ENCODE peak calls at places on chromosomes 5 and 9, in four cellular contexts. C is tibial nerve, F is heart left ventricle, M is Peyer's patch. R is an unnamed sample. For H3K4me1, the result is how much of the 10 kb centered on the place peaks cover.

GRCh38 chr9:101635473-101635872 is 40.7 kb upstream of the PPP3R2 start:
- DNase-seq in M (no peak), C (no peak), F (no peak), R (no peak)

GRCh38 chr5:180390441-180391190 is 37.5 kb upstream of the GFPT2 start:
- DNase-seq in C (no peak), F (no peak), M (no peak), R (no peak)

GRCh38 chr5:76716456-76717157 is 681 bp downstream of the F2R start:
- DNase-seq in F (peak), M (peak), C (no peak), R (no peak)

GRCh38 chr9:110047232-110047954 is 160.6 kb downstream of the C9orf152 start:
- DNase-seq in M (no peak), F (no peak), C (no peak), R (no peak)

GRCh38 chr9:83346655-83347393 is 191.4 kb downstream of the FRMD3 start:
- DNase-seq in C (no peak), M (no peak), F (no peak), R (peak)

GRCh38 chr9:77021289-77021927 is 2.0 kb downstream of the FOXB2 start:
- DNase-seq in M (no peak), C (no peak), F (no peak), R (no peak)

GRCh38 chr9:103037508-103038477 is 42.7 kb downstream of the CYLC2 start:
- DNase-seq in M (no peak), C (no peak), F (no peak), R (no peak)

GRCh38 chr9:5502553-5502952 is 7.8 kb upstream of the PDCD1LG2 start:
- DNase-seq in F (no peak), M (no peak), C (no peak), R (no peak)

GRCh38 chr5:135609981-135610380 is 31.2 kb upstream of the CXCL14 start:
- DNase-seq in M (no peak), F (no peak), C (no peak), R (no peak)

GRCh38 chr5:14144586-14145355 is 1.6 kb downstream of the TRIO start:
- DNase-seq in C (peak), F (peak), M (peak), R (peak)

GRCh38 chr5:31197183-31197582 is 3.7 kb downstream of the CDH6 start:
- DNase-seq in M (no peak), C (no peak), F (no peak), R (no peak)

GRCh38 chr5:54090495-54091084 is 219.8 kb downstream of the ARL15 start:
- DNase-seq in F (no peak), C (no peak), M (no peak), R (no peak)

GRCh38 chr5:76867827-76868693 is 18.2 kb downstream of the S100Z start:
- DNase-seq in M (peak), F (peak), C (peak), R (peak)

GRCh38 chr9:20394928-20395327 is 227.4 kb downstream of the MLLT3 start:
- DNase-seq in F (no peak), C (no peak), M (no peak), R (no peak)

GRCh38 chr9:87275039-87275725 is 222.5 kb upstream of the DAPK1 start:
- DNase-seq in C (no peak), M (no peak), F (no peak), R (no peak)

GRCh38 chr9:87278971-87279731 is 218.5 kb upstream of the DAPK1 start:
- DNase-seq in F (no peak), M (no peak), C (no peak), R (no peak)

GRCh38 chr9:87277346-87277745 is 220.3 kb upstream of the DAPK1 start:
- DNase-seq in M (no peak), C (no peak), F (no peak), R (no peak)

GRCh38 chr9:87276851-87277251 is 220.8 kb upstream of the DAPK1 start:
- DNase-seq in C (no peak), F (no peak), M (no peak), R (no peak)

DNA sequence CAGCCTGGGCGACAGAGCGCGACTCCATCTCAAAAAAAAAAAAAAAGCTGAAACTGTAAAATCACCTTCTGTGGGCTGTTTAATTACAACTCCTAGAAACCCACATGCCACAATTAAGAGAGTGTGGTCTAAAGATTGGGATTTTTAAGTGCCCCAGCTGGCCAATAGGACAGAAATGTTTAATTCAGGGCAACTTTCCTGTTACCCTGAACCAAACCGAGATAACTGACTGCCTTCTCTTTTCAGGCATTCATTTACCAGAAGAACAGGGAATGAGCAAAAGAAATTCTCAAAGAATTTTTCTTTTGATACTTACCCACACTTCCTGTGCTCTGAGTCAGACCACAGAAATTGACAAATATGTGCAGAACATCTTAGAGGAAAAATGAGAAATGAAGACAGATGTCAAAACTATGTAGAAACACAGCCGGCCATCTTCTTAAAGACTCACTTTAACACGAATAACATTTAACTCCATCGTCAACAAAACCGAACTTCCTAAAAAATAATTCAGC is 221.3 kb upstream of the DAPK1 start:
- DNase-seq in M (no peak), C (no peak), F (no peak), R (no peak)
- H3K27ac ChIP-seq in M (no peak), C (no peak), F (no peak), R (no peak)

DNA sequence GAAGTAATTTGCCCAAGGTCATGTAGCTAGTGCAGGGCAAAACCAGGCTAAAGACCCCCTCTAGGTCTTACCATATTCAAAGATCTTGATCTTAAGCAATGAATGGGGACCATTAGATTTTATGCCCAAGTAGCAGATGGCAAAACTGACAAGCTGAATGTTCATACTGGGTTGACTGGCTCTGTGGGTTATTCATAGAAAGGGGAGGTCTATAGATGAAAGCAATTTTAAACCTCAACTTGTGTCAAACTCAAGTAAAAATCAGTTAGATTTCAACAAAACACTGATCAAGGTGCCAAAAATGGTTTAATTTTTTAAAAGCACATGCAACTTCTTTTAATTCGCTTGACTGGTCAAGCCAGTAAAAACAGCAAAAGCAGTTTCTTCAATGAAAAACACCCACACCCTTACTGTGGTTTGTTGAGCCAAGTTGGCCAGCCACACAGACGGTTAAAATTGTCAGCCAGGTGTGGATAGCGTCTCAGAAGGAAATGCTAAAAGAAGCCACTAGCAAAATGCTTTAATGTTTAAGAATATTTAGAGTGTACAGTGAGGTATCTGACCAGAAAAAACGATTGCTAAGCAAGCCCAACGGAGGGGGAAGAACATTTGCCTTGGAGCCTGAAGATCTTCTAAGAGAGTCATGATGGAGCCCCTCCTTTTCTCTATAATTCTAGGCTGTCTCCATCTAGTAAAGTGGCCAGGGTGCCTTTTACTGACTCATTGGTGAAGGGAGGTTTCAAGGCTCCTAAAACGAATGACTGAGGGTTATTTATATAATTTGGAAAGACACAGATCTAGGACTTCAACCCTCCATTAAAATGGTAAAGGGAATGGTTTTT is 539.6 kb upstream of the CLINT1 start:
- DNase-seq in C (no peak), F (no peak), M (no peak), R (peak)
- H3K4me1 ChIP-seq in C (under half), F (under half), M (under half), R (under half)

GRCh38 chr5:146490089-146490843 is 25.7 kb downstream of the GPR151 start:
- DNase-seq in M (no peak), C (no peak), F (no peak), R (no peak)
- TF ChIP-seq POLR2A in M (no peak), C (no peak), F (no peak), R (no peak)

DNA sequence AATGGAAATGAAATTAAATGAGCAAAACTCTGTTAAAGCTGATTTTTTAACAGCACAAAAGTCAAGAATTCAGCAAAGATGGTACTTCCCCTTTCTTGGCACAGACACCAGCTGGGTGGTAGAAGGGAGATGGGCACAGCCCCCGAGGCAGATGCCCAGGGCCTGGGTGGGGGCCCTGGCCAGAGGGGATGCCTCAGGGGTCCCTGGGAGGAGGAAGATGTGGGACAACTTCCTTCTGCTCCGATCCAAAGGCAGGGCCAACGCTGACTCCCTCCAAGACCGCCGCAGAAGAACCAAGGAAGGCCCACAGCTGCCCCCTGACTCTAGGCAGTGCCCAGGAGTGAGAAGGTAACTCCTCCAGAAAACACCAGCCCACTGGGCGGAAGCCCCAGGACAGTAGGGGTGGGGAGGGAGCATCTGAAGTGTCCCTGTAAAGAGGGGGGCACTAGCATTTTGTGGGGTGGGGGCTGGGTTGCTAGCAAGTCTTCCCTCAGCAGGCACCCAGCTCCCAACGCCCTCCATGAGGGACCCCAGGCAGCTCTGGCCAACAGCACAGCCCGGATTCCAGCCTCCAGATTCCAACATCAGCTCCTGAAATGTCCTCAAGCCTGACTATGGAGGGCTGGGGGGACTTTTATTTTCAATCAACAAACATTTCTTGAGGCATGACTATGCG is 4.9 kb downstream of the NACC2 start:
- DNase-seq in C (no peak), F (no peak), M (no peak), R (no peak)
- H3K27ac ChIP-seq in C (peak), F (peak), M (no peak), R (no peak)

R was measured in thyroid gland.